ENCODE peak calls at places on chromosome 12, in five cellular contexts. H is upper lobe of right lung; E is body of pancreas; D is HL-60; Y is CD8-positive, alpha-beta T cell. K is an unnamed sample.

GRCh38 chr12:132214906-132215643 is 70.8 kb downstream of the NOC4L start:
- DNase-seq in Y (no peak), E (no peak), H (no peak), D (no peak), K (no peak)

GRCh38 chr12:127054531-127054930 is 1212.4 kb upstream of the TMEM132C start:
- DNase-seq in E (no peak), Y (no peak), H (no peak), D (no peak), K (no peak)

GRCh38 chr12:12441051-12441807 is 84.4 kb downstream of the BORCS5 start:
- DNase-seq in D (no peak), Y (no peak), H (no peak), E (no peak), K (no peak)

GRCh38 chr12:53299101-53299453 is 418 bp upstream of the MYG1 start:
- DNase-seq in D (peak; percentile 90), Y (peak; percentile 26), E (no peak), H (no peak), K (no peak)

GRCh38 chr12:111368684-111369495 is at the start of gene PHETA1:
- DNase-seq in H (peak; percentile 98), Y (peak; percentile 61), D (peak; percentile 74), E (peak; percentile 95), K (peak; percentile 85)

GRCh38 chr12:14892726-14893442 is 7.2 kb upstream of the MGP start:
- DNase-seq in H (no peak), E (peak; percentile 22), D (no peak), Y (no peak), K (no peak)

GRCh38 chr12:89472508-89472907 is 52.1 kb downstream of the GALNT4 start:
- DNase-seq in Y (no peak), H (no peak), E (no peak), D (no peak), K (no peak)

GRCh38 chr12:69068431-69068830 is 135.5 kb upstream of the CPM start:
- DNase-seq in E (peak; percentile 63), Y (no peak), H (no peak), D (no peak), K (peak; percentile 75)

GRCh38 chr12:2454778-2455177 is 340.0 kb upstream of the FKBP4 start:
- DNase-seq in Y (no peak), H (no peak), D (peak; percentile 47), E (no peak), K (no peak)

GRCh38 chr12:66017736-66018135 is 112.8 kb downstream of the LLPH start:
- DNase-seq in Y (no peak), D (no peak), E (no peak), H (no peak), K (no peak)
- H3K27ac ChIP-seq in Y (no peak overlapping the region), D (no peak overlapping the region), E (no peak overlapping the region), H (no peak overlapping the region), K (no peak overlapping the region)

DNA sequence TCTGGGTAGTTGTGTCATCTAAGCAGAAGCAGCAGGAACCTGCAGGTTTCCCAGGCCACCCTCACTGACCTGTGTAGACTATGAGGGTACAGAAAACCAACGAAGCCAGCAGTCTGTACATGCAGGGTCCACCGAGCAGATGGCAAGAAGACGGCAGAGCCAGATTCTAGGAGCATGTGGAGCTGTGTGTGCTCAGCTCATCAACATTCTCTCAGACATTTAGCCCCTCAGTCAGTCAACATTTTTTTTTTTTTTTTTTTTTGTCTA is 7.3 kb upstream of the ASIC1 start:
- DNase-seq in D (no peak), H (no peak), Y (no peak), E (no peak), K (no peak)
- H3K4me3 ChIP-seq in D (no peak overlapping the region), H (peak overlapping the region; percentile 36), Y (no peak overlapping the region), E (no peak overlapping the region), K (no peak overlapping the region)

DNA sequence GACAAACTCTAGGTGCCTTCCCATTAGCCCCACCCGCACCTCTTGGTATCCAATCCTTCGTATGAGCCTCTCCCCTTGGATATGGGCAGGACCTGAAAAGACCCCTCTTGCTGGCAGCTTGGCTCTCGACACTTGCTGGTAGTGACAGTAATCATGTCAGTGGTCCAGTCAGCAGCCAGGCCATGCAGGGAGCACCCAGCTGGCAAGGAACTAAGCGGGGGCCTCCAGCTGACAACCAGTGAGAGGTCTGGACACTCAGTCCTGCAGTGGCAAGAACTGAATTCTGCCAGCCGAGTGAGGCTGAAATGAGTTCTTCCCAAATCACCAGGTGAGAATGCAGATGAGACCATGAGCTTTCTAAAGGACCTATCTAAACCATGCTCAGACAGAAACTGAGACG is 46.4 kb downstream of the SINHCAF start:
- DNase-seq in D (no peak), H (no peak), E (no peak), Y (no peak), K (no peak)
- H3K27ac ChIP-seq in D (no peak overlapping the region), H (no peak overlapping the region), E (no peak overlapping the region), Y (no peak overlapping the region), K (no peak overlapping the region)

DNA sequence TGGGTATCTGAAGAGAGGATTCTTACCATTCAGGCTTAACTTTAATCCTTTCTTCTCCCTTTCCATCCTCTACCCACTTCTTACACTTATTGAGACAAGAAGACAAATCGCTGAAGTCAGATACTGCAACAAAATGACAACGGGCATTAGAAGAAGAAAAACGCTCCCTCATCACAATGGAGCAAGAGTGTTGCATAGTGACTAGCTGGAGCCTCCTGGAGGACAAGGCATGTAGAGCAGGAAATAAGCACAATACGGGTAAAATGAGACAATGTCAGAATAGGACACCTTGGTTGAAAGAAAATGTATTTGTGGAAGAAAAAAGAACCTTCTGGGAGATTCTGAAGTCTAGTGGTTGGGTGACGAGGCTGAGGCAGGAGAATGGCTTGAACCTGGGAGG is 501.0 kb downstream of the RERGL start:
- DNase-seq in E (peak; percentile 27), D (no peak), H (no peak), Y (no peak), K (no peak)
- H3K4me3 ChIP-seq in E (no peak overlapping the region), D (no peak overlapping the region), H (no peak overlapping the region), Y (no peak overlapping the region), K (no peak overlapping the region)

DNA sequence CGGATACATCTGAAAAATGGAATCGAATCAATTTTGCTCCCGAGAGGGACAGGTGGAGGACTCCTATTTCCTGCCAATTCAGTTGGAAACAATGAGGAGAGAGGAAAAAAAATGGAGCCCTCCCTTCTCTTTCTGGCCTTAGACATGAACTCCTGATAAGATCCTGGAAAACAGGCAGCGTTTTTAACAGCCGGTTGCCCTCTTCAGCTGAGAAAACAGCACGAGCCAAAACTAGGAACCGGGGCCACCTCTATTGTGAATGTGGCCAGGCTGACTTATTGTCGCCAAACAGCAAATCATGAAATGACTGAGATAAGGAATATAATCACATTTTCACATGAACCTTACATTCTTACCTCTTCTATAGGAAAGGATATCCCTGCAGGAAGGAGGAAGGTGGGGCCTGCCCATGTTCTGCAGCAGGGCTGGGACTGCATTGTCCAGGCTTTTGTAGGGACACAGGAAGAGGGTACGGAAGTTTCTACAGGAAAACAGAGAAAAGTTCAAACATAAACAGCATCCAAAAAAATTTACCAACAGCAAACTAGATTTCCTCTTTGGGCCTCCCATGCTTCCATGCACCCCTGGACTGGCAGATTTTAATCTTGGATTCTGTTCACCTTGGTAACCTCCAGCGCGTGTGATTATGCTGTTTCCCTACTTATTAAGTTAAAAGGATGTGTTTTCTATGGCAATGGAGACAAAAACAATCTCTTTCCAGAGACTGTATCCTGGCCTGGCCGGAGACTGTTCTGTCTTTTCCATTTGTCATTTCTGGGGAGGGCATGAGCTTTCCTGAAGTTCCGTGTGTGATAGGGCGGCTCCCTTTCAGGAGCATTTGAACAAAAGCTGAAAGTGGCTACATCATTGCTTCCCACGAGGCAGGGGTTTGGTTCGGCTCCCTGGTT is 29.0 kb upstream of the ELK3 start:
- DNase-seq in Y (no peak), H (no peak), D (no peak), E (no peak), K (no peak)
- H3K27ac ChIP-seq in Y (no peak overlapping the region), H (peak overlapping the region; percentile 78), D (no peak overlapping the region), E (no peak overlapping the region), K (no peak overlapping the region)

GRCh38 chr12:6140646-6141045 is 16.2 kb upstream of the VWF start:
- DNase-seq in H (no peak), Y (no peak), D (no peak), E (no peak), K (no peak)
- H3K4me3 ChIP-seq in H (no peak overlapping the region), Y (peak overlapping the region; percentile 18), D (no peak overlapping the region), E (no peak overlapping the region), K (no peak overlapping the region)